ENCODE peak calls at places on chromosomes 7 and 10, in nine cellular contexts. U is thoracic aorta, V is A549, S is foreskin keratinocyte, A is AG10803, J is GM10248, Z is kidney, B is cardiac muscle cell, L is psoas muscle. H is an unnamed sample.

GRCh38 chr10:31830887-31831286 is 97.7 kb downstream of the ARHGAP12 start:
- DNase-seq in U (no peak), V (no peak), S (peak), A (peak), J (no peak), Z (no peak), B (peak), L (no peak), H (no peak)

GRCh38 chr7:30406664-30407425 is 71.7 kb downstream of the NOD1 start:
- DNase-seq in U (no peak), V (no peak), S (peak), A (peak), J (no peak), Z (no peak), B (no peak), L (peak), H (no peak)

GRCh38 chr7:149877890-149878522 is 4.2 kb downstream of the ATP6V0E2 start:
- DNase-seq in U (no peak), V (no peak), S (no peak), A (no peak), J (no peak), Z (no peak), B (no peak), L (no peak), H (no peak)

GRCh38 chr10:111093741-111094380 is 17.0 kb downstream of the ADRA2A start:
- DNase-seq in U (no peak), V (no peak), S (peak), A (peak), J (no peak), Z (no peak), B (peak), L (no peak), H (peak)

GRCh38 chr10:97508342-97508741 is 9.6 kb downstream of the UBTD1 start:
- DNase-seq in U (no peak), V (no peak), S (no peak), A (peak), J (no peak), Z (no peak), B (peak), L (no peak), H (no peak)

GRCh38 chr10:132606031-132606491 is 68.5 kb downstream of the INPP5A start:
- DNase-seq in U (no peak), V (no peak), S (no peak), A (no peak), J (peak), Z (peak), B (no peak), L (no peak), H (no peak)

GRCh38 chr10:101292194-101293006 is 61.6 kb upstream of the BTRC start:
- DNase-seq in U (no peak), V (no peak), S (no peak), A (no peak), J (no peak), Z (no peak), B (no peak), L (peak), H (no peak)

GRCh38 chr7:50270531-50271018 is 33.9 kb upstream of the IKZF1 start:
- DNase-seq in U (no peak), V (no peak), S (no peak), A (no peak), J (peak), Z (no peak), B (no peak), L (no peak), H (no peak)

GRCh38 chr7:139683137-139683871 is 94.5 kb downstream of the HIPK2 start:
- DNase-seq in U (no peak), V (no peak), S (peak), A (peak), J (no peak), Z (no peak), B (peak), L (peak), H (no peak)

GRCh38 chr10:93876391-93876790 is 17.4 kb upstream of the SLC35G1 start:
- DNase-seq in U (no peak), V (no peak), S (no peak), A (peak), J (no peak), Z (no peak), B (no peak), L (no peak), H (no peak)

GRCh38 chr10:69327463-69328345 is 49.4 kb downstream of the HK1 start:
- DNase-seq in U (no peak), V (no peak), S (no peak), A (peak), J (peak), Z (peak), B (peak), L (peak), H (no peak)

GRCh38 chr10:132515811-132516726 is 21.5 kb upstream of the INPP5A start:
- DNase-seq in U (no peak), V (no peak), S (no peak), A (no peak), J (no peak), Z (peak), B (no peak), L (peak), H (peak)

GRCh38 chr10:79112898-79113431 is 44.2 kb downstream of the ZMIZ1 start:
- DNase-seq in U (no peak), V (peak), S (peak), A (peak), J (no peak), Z (peak), B (peak), L (peak), H (no peak)

GRCh38 chr10:110052911-110053310 is 45.1 kb downstream of the ADD3 start:
- DNase-seq in U (no peak), V (no peak), S (no peak), A (no peak), J (no peak), Z (no peak), B (no peak), L (no peak), H (no peak)

GRCh38 chr7:45105588-45106188 is 5.8 kb downstream of the TBRG4 start:
- DNase-seq in U (no peak), V (no peak), S (no peak), A (no peak), J (no peak), Z (no peak), B (no peak), L (peak), H (no peak)

GRCh38 chr7:55474944-55475911 is 97.1 kb downstream of the VOPP1 start:
- DNase-seq in U (no peak), V (no peak), S (no peak), A (no peak), J (no peak), Z (peak), B (no peak), L (no peak), H (no peak)

GRCh38 chr7:141676618-141677017 is 25.3 kb downstream of the DENND11 start:
- DNase-seq in U (no peak), V (no peak), S (peak), A (peak), J (no peak), Z (no peak), B (peak), L (no peak), H (no peak)

GRCh38 chr7:94394058-94394398 is 667 bp upstream of the COL1A2 start:
- DNase-seq in U (no peak), V (no peak), S (no peak), A (peak), J (no peak), Z (peak), B (peak), L (peak), H (peak)

GRCh38 chr10:58755688-58756087 is 243.0 kb downstream of the BICC1 start:
- DNase-seq in U (no peak), V (peak), S (peak), A (peak), J (peak), Z (no peak), B (peak), L (no peak), H (no peak)

GRCh38 chr10:100186813-100187212 is 984 bp upstream of the ERLIN1 start:
- DNase-seq in U (no peak), V (peak), S (no peak), A (no peak), J (no peak), Z (peak), B (no peak), L (peak), H (no peak)

GRCh38 chr7:49766966-49767365 is 6.5 kb upstream of the VWC2 start:
- DNase-seq in U (no peak), V (no peak), S (no peak), A (no peak), J (peak), Z (no peak), B (no peak), L (no peak), H (no peak)

GRCh38 chr7:1591876-1592275 is 22.0 kb upstream of the PSMG3 start:
- DNase-seq in U (no peak), V (no peak), S (no peak), A (no peak), J (no peak), Z (no peak), B (no peak), L (no peak), H (no peak)

GRCh38 chr7:41579961-41580935 is 122.6 kb downstream of the INHBA start:
- DNase-seq in U (no peak), V (peak), S (peak), A (peak), J (no peak), Z (no peak), B (peak), L (no peak), H (no peak)

GRCh38 chr7:151539055-151539714 is 19.5 kb upstream of the RHEB start:
- DNase-seq in U (no peak), V (no peak), S (no peak), A (no peak), J (no peak), Z (no peak), B (peak), L (no peak), H (no peak)

GRCh38 chr10:44804661-44805060 is 106.5 kb upstream of the TMEM72 start:
- DNase-seq in U (no peak), V (no peak), S (no peak), A (peak), J (no peak), Z (no peak), B (no peak), L (no peak), H (no peak)

GRCh38 chr10:97404044-97404443 is 2.9 kb upstream of the RRP12 start:
- DNase-seq in U (no peak), V (no peak), S (no peak), A (no peak), J (no peak), Z (no peak), B (no peak), L (no peak), H (no peak)

GRCh38 chr7:91267558-91267955 is 3.3 kb downstream of the FZD1 start:
- DNase-seq in U (no peak), V (no peak), S (peak), A (peak), J (no peak), Z (no peak), B (peak), L (no peak), H (no peak)

GRCh38 chr7:27947581-27948278 is 207.8 kb downstream of the TAX1BP1 start:
- DNase-seq in U (no peak), V (no peak), S (no peak), A (no peak), J (no peak), Z (no peak), B (no peak), L (no peak), H (no peak)

GRCh38 chr10:132449051-132449825 is 52.2 kb downstream of the PWWP2B start:
- DNase-seq in U (no peak), V (peak), S (no peak), A (peak), J (no peak), Z (peak), B (no peak), L (peak), H (peak)

GRCh38 chr10:103975169-103975568 is 8.2 kb downstream of the SLK start:
- DNase-seq in U (no peak), V (no peak), S (no peak), A (no peak), J (no peak), Z (no peak), B (no peak), L (no peak), H (no peak)

GRCh38 chr10:16030562-16030961 is 170.3 kb upstream of the MINDY3 start:
- DNase-seq in U (no peak), V (no peak), S (no peak), A (no peak), J (no peak), Z (no peak), B (no peak), L (no peak), H (no peak)

GRCh38 chr10:6136215-6137201 is 47.7 kb downstream of the RBM17 start:
- DNase-seq in U (no peak), V (no peak), S (peak), A (peak), J (peak), Z (peak), B (peak), L (no peak), H (peak)

GRCh38 chr7:5630670-5631069 is 150.8 kb downstream of the RNF216 start:
- DNase-seq in U (no peak), V (no peak), S (no peak), A (peak), J (no peak), Z (no peak), B (no peak), L (peak), H (no peak)

GRCh38 chr7:13990319-13990983 is 985 bp upstream of the ETV1 start:
- DNase-seq in U (peak), V (peak), S (peak), A (peak), J (peak), Z (peak), B (peak), L (peak), H (no peak)

GRCh38 chr7:4796453-4796852 is 21.0 kb downstream of the AP5Z1 start:
- DNase-seq in U (no peak), V (no peak), S (no peak), A (no peak), J (no peak), Z (no peak), B (no peak), L (no peak), H (no peak)

GRCh38 chr10:94279835-94280709 is 82.7 kb downstream of the NOC3L start:
- DNase-seq in U (no peak), V (peak), S (peak), A (peak), J (peak), Z (no peak), B (peak), L (peak), H (no peak)

GRCh38 chr7:1927942-1928341 is 257.9 kb downstream of the ELFN1 start:
- DNase-seq in U (no peak), V (no peak), S (no peak), A (no peak), J (no peak), Z (peak), B (no peak), L (peak), H (no peak)

GRCh38 chr10:80284522-80284921 is 4.9 kb downstream of the MAT1A start:
- DNase-seq in U (no peak), V (no peak), S (no peak), A (no peak), J (no peak), Z (no peak), B (no peak), L (no peak), H (no peak)

GRCh38 chr7:17991866-17992648 is 35.6 kb downstream of the PRPS1L1 start:
- DNase-seq in U (no peak), V (no peak), S (no peak), A (no peak), J (no peak), Z (no peak), B (no peak), L (no peak), H (no peak)
- TF ChIP-seq CTCF in U (no peak), V (no peak), S (peak), A (peak), J (peak), Z (no peak), B (peak), L (peak), H (peak)

DNA sequence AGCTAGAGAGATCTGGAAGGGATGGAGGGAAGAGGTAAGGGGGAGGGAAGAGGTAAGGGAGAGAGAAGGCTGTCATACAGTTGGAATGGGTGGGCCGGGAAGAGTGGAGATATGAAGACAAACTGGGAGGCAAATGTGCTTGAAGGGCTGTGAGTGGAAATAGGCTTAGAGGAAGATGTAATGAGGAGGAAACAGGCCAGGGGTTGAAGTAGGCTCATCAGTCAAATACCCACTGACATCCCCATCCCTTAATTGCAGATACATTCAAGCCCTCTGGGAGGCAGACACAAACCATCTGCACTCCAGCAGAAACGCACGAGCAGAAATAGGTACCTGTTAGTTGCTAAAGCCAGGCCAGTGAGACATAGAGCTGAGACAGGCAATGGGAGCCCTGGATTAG is 2.1 kb downstream of the SYNPO2L start:
- DNase-seq in U (no peak), V (peak), S (no peak), A (peak), J (peak), Z (no peak), B (peak), L (peak), H (no peak)
- TF ChIP-seq CTCF in U (no peak), V (peak), S (peak), A (peak), J (peak), Z (no peak), B (no peak), L (peak), H (peak)

GRCh38 chr7:133697585-133697984 is 429.6 kb upstream of the LRGUK start:
- DNase-seq in U (no peak), V (no peak), S (no peak), A (no peak), J (no peak), Z (no peak), B (no peak), L (no peak), H (no peak)
- TF ChIP-seq CTCF in U (no peak), V (no peak), S (no peak), A (no peak), J (no peak), Z (no peak), B (no peak), L (no peak), H (no peak)

GRCh38 chr10:65292551-65292950 is 1633.3 kb upstream of the LRRTM3 start:
- DNase-seq in U (no peak), V (no peak), S (no peak), A (no peak), J (no peak), Z (no peak), B (no peak), L (no peak), H (no peak)

GRCh38 chr10:65291276-65291675 is 1634.6 kb upstream of the LRRTM3 start:
- DNase-seq in U (no peak), V (no peak), S (no peak), A (no peak), J (no peak), Z (no peak), B (no peak), L (no peak), H (no peak)

GRCh38 chr10:65294329-65294728 is 1631.5 kb upstream of the LRRTM3 start:
- DNase-seq in U (no peak), V (no peak), S (no peak), A (peak), J (no peak), Z (no peak), B (peak), L (no peak), H (no peak)
- TF ChIP-seq CTCF in U (no peak), V (no peak), S (no peak), A (no peak), J (no peak), Z (no peak), B (no peak), L (no peak), H (no peak)

GRCh38 chr7:73702226-73702625 is 17.2 kb downstream of the STX1A start:
- DNase-seq in U (no peak), V (peak), S (no peak), A (no peak), J (no peak), Z (no peak), B (no peak), L (no peak), H (no peak)

GRCh38 chr7:73700581-73701134 is 17.3 kb downstream of the BUD23 start:
- DNase-seq in U (no peak), V (no peak), S (no peak), A (no peak), J (no peak), Z (no peak), B (no peak), L (no peak), H (no peak)

GRCh38 chr7:73700070-73700423 is 16.6 kb downstream of the BUD23 start:
- DNase-seq in U (no peak), V (no peak), S (no peak), A (no peak), J (no peak), Z (no peak), B (no peak), L (no peak), H (no peak)

GRCh38 chr7:73702665-73703064 is 16.8 kb downstream of the STX1A start:
- DNase-seq in U (no peak), V (no peak), S (no peak), A (no peak), J (no peak), Z (no peak), B (no peak), L (no peak), H (no peak)

GRCh38 chr7:73701357-73701995 is 18.0 kb downstream of the STX1A start:
- DNase-seq in U (no peak), V (peak), S (no peak), A (peak), J (peak), Z (no peak), B (peak), L (no peak), H (no peak)
- TF ChIP-seq CTCF in U (peak), V (peak), S (peak), A (peak), J (peak), Z (peak), B (peak), L (peak), H (peak)

DNA sequence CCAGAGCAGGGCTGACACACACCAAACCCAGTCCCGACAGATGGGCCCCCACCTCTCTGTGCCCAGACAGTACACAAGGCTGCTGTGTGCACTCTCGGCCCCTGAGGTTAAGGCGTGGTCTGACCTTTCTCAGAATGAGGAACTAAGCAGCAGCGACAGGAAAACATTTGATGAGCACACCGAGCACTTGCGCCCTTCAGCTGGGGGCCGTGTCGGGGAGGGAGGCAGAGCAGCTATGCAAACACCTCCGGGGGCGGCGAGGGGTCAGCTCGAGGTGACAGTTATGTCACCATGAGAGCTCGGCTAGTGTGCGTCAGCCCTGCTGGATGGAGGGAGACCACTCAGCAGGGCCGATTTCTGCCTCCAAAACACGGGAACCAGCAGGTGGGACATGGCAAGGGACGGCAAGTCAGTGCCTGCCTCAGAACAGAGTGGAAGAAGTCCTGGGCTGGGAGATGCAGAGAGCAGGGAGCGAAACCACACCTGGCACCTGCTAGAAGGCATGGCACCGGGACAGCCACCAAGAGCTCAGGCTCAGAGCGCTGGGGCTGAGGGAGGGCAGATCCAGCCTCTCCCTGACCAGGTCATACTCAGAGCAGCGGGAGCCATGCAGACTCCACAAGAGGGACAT is 57.4 kb downstream of the CHST15 start:
- DNase-seq in U (no peak), V (peak), S (no peak), A (no peak), J (peak), Z (peak), B (no peak), L (peak), H (peak)
- TF ChIP-seq CTCF in U (no peak), V (no peak), S (no peak), A (no peak), J (no peak), Z (no peak), B (no peak), L (no peak), H (no peak)

GRCh38 chr7:101864039-101864438 is 46.6 kb downstream of the CUX1 start:
- DNase-seq in U (no peak), V (no peak), S (no peak), A (no peak), J (no peak), Z (no peak), B (no peak), L (no peak), H (no peak)

GRCh38 chr7:101867265-101867664 is 49.8 kb downstream of the CUX1 start:
- DNase-seq in U (no peak), V (no peak), S (no peak), A (no peak), J (no peak), Z (no peak), B (no peak), L (no peak), H (no peak)

GRCh38 chr7:101868191-101868950 is 50.9 kb downstream of the CUX1 start:
- DNase-seq in U (no peak), V (no peak), S (no peak), A (no peak), J (no peak), Z (no peak), B (no peak), L (no peak), H (no peak)

GRCh38 chr7:101865031-101865824 is 47.8 kb downstream of the CUX1 start:
- DNase-seq in U (no peak), V (no peak), S (no peak), A (no peak), J (no peak), Z (no peak), B (no peak), L (peak), H (no peak)

GRCh38 chr7:101866328-101866727 is 48.9 kb downstream of the CUX1 start:
- DNase-seq in U (no peak), V (no peak), S (no peak), A (no peak), J (no peak), Z (no peak), B (no peak), L (no peak), H (no peak)
- TF ChIP-seq CTCF in U (no peak), V (no peak), S (no peak), A (no peak), J (no peak), Z (no peak), B (no peak), L (no peak), H (no peak)

H was measured in chondrocyte.